ENCODE peak calls at places on chromosomes 2 and 18, in four cellular contexts. W, K, G and L are unnamed samples.

GRCh38 chr2:240794178-240794721 is 25.8 kb downstream of the KIF1A start:
- DNase-seq in K (no peak), G (no peak), W (no peak), L (no peak)

GRCh38 chr2:186570587-186570986 is 19.3 kb upstream of the ITGAV start:
- DNase-seq in K (no peak), W (no peak), G (peak), L (peak)

GRCh38 chr2:209334188-209335017 is 89.4 kb upstream of the MAP2 start:
- DNase-seq in W (peak), G (peak), K (peak), L (peak)

GRCh38 chr2:85662899-85663683 is 4.9 kb downstream of the SFTPB start:
- DNase-seq in K (no peak), G (peak), W (peak), L (peak)

GRCh38 chr2:1817256-1818127 is 73.2 kb upstream of the PXDN start:
- DNase-seq in K (peak), W (peak), G (peak), L (peak)

GRCh38 chr2:237557633-237558015 is 8.8 kb upstream of the PRLH start:
- DNase-seq in K (no peak), G (no peak), W (no peak), L (no peak)

GRCh38 chr2:166882851-166883250 is 5.4 kb upstream of the XIRP2 start:
- DNase-seq in G (no peak), K (no peak), W (no peak), L (no peak)

GRCh38 chr2:98445708-98446577 is 1.3 kb downstream of the INPP4A start:
- DNase-seq in G (no peak), K (no peak), W (no peak), L (no peak)

GRCh38 chr18:8548186-8548585 is 61.1 kb upstream of the RAB12 start:
- DNase-seq in G (peak), K (no peak), W (no peak), L (peak)

GRCh38 chr2:25207078-25207545 is 38.7 kb upstream of the POMC start:
- DNase-seq in W (no peak), G (no peak), K (no peak), L (no peak)

DNA sequence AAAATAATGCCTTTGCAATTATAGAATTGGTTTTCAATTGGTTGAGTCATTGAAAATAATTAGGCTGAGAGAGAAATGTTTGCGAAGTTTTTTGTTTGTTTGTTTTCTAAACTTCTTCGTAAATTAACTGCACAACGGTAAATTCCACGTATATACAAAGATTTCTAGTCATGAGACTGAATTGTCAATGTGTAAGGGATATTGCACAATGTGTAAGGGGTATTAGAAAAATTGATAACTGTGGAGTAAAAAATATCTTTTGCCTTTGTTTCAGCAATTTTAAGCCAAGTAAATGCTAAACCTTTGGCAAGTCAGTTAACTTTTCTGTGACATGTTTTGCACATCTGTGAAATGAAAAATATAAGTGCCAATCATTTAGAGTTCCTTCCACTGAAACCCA is 606.0 kb downstream of the TMEM182 start:
- DNase-seq in K (no peak), W (no peak), G (no peak), L (no peak)
- H3K27ac ChIP-seq in K (no peak), W (no peak), G (no peak), L (no peak)

GRCh38 chr2:180124273-180124881 is 117.3 kb upstream of the CWC22 start:
- DNase-seq in K (no peak), G (peak), W (peak), L (peak)

GRCh38 chr2:180122874-180123273 is 115.8 kb upstream of the CWC22 start:
- DNase-seq in K (no peak), G (peak), W (no peak), L (peak)

GRCh38 chr2:180130403-180130802 is 123.3 kb upstream of the CWC22 start:
- DNase-seq in G (peak), W (no peak), K (no peak), L (peak)

GRCh38 chr2:180128861-180129260 is 121.8 kb upstream of the CWC22 start:
- DNase-seq in W (no peak), G (no peak), K (no peak), L (no peak)

GRCh38 chr2:180125245-180125962 is 118.3 kb upstream of the CWC22 start:
- DNase-seq in K (peak), G (peak), W (peak), L (peak)
- TF ChIP-seq CTCF in K (peak), G (peak), W (peak), L (peak)

DNA sequence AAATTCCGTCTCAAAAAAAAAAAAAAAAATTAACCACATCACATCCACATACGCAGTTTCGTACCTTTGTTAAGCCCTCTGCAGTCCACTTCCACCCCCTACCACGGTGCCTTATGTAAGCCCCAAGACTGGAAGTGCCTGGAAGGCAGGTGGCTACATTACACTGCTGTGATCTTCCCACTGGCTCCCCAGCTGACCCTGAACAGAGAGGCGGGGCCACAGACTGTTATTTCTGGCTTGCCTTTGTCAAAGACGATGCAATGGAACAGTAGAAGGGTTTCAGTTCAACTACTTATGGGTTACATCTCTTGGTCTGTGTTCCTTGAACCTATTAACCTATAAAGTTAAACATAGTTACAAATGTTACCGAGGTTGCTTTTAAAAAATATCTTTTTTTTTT is 15.7 kb upstream of the COX7A2L start:
- DNase-seq in K (no peak), G (no peak), W (no peak), L (no peak)
- H3K27ac ChIP-seq in K (no peak), G (no peak), W (no peak), L (no peak)

GRCh38 chr2:165563468-165564225 is 94.1 kb downstream of the CSRNP3 start:
- DNase-seq in K (no peak), G (no peak), W (no peak), L (no peak)
- TF ChIP-seq CTCF in K (no peak), G (peak), W (no peak), L (no peak)